ENCODE peak calls at places on chromosome 3, in eight cellular contexts. H, F, W, M, O, R, C and S are unnamed samples.

GRCh38 chr3:83934208-83935150 is 1024.3 kb upstream of the CADM2 start:
- DNase-seq in H (no peak), F (peak), W (peak), M (peak), O (peak), R (no peak), C (no peak), S (no peak)

GRCh38 chr3:129329858-129330257 is 51.2 kb downstream of the HMCES start:
- DNase-seq in H (no peak), F (no peak), W (no peak), M (no peak), O (no peak), R (no peak), C (no peak), S (no peak)

GRCh38 chr3:37729119-37729518 is 132.6 kb upstream of the CTDSPL start:
- DNase-seq in H (no peak), F (no peak), W (no peak), M (no peak), O (peak), R (no peak), C (peak), S (no peak)

GRCh38 chr3:116318370-116318769 is 126.9 kb downstream of the LSAMP start:
- DNase-seq in H (no peak), F (no peak), W (no peak), M (no peak), O (no peak), R (no peak), C (no peak), S (no peak)

GRCh38 chr3:17518189-17519059 is 224.0 kb downstream of the TBC1D5 start:
- DNase-seq in H (no peak), F (peak), W (no peak), M (peak), O (no peak), R (no peak), C (no peak), S (no peak)

GRCh38 chr3:185656321-185656840 is 70.3 kb downstream of the SENP2 start:
- DNase-seq in H (peak), F (no peak), W (peak), M (no peak), O (peak), R (no peak), C (peak), S (no peak)

GRCh38 chr3:76438971-76439370 is 600.9 kb upstream of the ROBO2 start:
- DNase-seq in H (no peak), F (no peak), W (no peak), M (no peak), O (peak), R (no peak), C (no peak), S (no peak)

GRCh38 chr3:188956839-188957489 is 214.8 kb upstream of the TPRG1 start:
- DNase-seq in H (no peak), F (peak), W (peak), M (peak), O (peak), R (no peak), C (peak), S (no peak)

GRCh38 chr3:39138804-39139415 is 14.5 kb downstream of the CSRNP1 start:
- DNase-seq in H (peak), F (no peak), W (no peak), M (no peak), O (no peak), R (no peak), C (no peak), S (no peak)

GRCh38 chr3:5010706-5011554 is 31.7 kb downstream of the BHLHE40 start:
- DNase-seq in H (no peak), F (no peak), W (no peak), M (no peak), O (peak), R (no peak), C (peak), S (no peak)

GRCh38 chr3:72288955-72289707 is 504.2 kb upstream of the PROK2 start:
- DNase-seq in H (no peak), F (peak), W (no peak), M (no peak), O (peak), R (peak), C (no peak), S (no peak)

GRCh38 chr3:53254190-53254809 is 1.5 kb downstream of the TKT start:
- DNase-seq in H (no peak), F (no peak), W (no peak), M (peak), O (no peak), R (no peak), C (peak), S (no peak)

GRCh38 chr3:119352235-119352634 is 58.1 kb downstream of the ARHGAP31 start:
- DNase-seq in H (no peak), F (no peak), W (no peak), M (no peak), O (no peak), R (peak), C (peak), S (no peak)

GRCh38 chr3:171115667-171116066 is 89.1 kb upstream of the SLC2A2 start:
- DNase-seq in H (no peak), F (no peak), W (no peak), M (no peak), O (no peak), R (no peak), C (peak), S (no peak)

GRCh38 chr3:141998674-141999290 is 122.3 kb downstream of the ATP1B3 start:
- DNase-seq in H (no peak), F (no peak), W (peak), M (peak), O (no peak), R (no peak), C (peak), S (no peak)

GRCh38 chr3:45980819-45981218 is 14.8 kb downstream of the FYCO1 start:
- DNase-seq in H (no peak), F (no peak), W (no peak), M (no peak), O (no peak), R (no peak), C (peak), S (no peak)

GRCh38 chr3:127610105-127610504 is 11.9 kb downstream of the MCM2 start:
- DNase-seq in H (no peak), F (no peak), W (no peak), M (no peak), O (no peak), R (no peak), C (peak), S (no peak)

GRCh38 chr3:115986555-115987207 is 363.4 kb downstream of the GAP43 start:
- DNase-seq in H (no peak), F (no peak), W (peak), M (peak), O (no peak), R (no peak), C (peak), S (no peak)

GRCh38 chr3:57961828-57962447 is 46.3 kb upstream of the FLNB start:
- DNase-seq in H (no peak), F (no peak), W (no peak), M (no peak), O (peak), R (no peak), C (peak), S (no peak)

GRCh38 chr3:105715372-105715771 is 153.4 kb downstream of the CBLB start:
- DNase-seq in H (no peak), F (no peak), W (no peak), M (no peak), O (peak), R (no peak), C (peak), S (no peak)

GRCh38 chr3:88041005-88041404 is 17.8 kb downstream of the CGGBP1 start:
- DNase-seq in H (no peak), F (no peak), W (no peak), M (no peak), O (no peak), R (no peak), C (no peak), S (no peak)

GRCh38 chr3:149603126-149604074 is 54.4 kb downstream of the WWTR1 start:
- DNase-seq in H (no peak), F (no peak), W (peak), M (no peak), O (peak), R (no peak), C (peak), S (no peak)

GRCh38 chr3:47780727-47781325 is 867 bp downstream of the SMARCC1 start:
- DNase-seq in H (no peak), F (peak), W (peak), M (peak), O (no peak), R (no peak), C (peak), S (no peak)

GRCh38 chr3:42456211-42456610 is 45.8 kb upstream of the LYZL4 start:
- DNase-seq in H (no peak), F (no peak), W (no peak), M (no peak), O (no peak), R (no peak), C (no peak), S (no peak)

GRCh38 chr3:125003369-125003853 is 52.4 kb downstream of the HEG1 start:
- DNase-seq in H (peak), F (no peak), W (peak), M (no peak), O (peak), R (no peak), C (peak), S (no peak)

GRCh38 chr3:11168406-11168805 is 14.1 kb downstream of the HRH1 start:
- DNase-seq in H (no peak), F (no peak), W (no peak), M (no peak), O (no peak), R (no peak), C (no peak), S (no peak)

GRCh38 chr3:194203482-194204035 is 67.6 kb downstream of the HES1 start:
- DNase-seq in H (no peak), F (no peak), W (no peak), M (no peak), O (no peak), R (peak), C (no peak), S (no peak)

GRCh38 chr3:150469931-150470740 is 62.0 kb downstream of the TSC22D2 start:
- DNase-seq in H (no peak), F (peak), W (peak), M (no peak), O (peak), R (no peak), C (peak), S (no peak)

GRCh38 chr3:17424137-17424536 is 318.3 kb downstream of the TBC1D5 start:
- DNase-seq in H (no peak), F (no peak), W (no peak), M (no peak), O (no peak), R (no peak), C (peak), S (no peak)

GRCh38 chr3:16148783-16149182 is 25.7 kb upstream of the GALNT15 start:
- DNase-seq in H (peak), F (no peak), W (peak), M (peak), O (peak), R (no peak), C (peak), S (peak)

GRCh38 chr3:146554168-146554760 is 9.9 kb upstream of the PLSCR1 start:
- DNase-seq in H (no peak), F (no peak), W (no peak), M (no peak), O (no peak), R (no peak), C (no peak), S (no peak)

GRCh38 chr3:45127130-45127822 is 18.9 kb downstream of the CDCP1 start:
- DNase-seq in H (no peak), F (no peak), W (no peak), M (no peak), O (no peak), R (no peak), C (no peak), S (no peak)

GRCh38 chr3:105518806-105519418 is 152.2 kb downstream of the ALCAM start:
- DNase-seq in H (no peak), F (peak), W (peak), M (peak), O (peak), R (peak), C (peak), S (no peak)

GRCh38 chr3:15659254-15659975 is 57.9 kb downstream of the BTD start:
- DNase-seq in H (no peak), F (no peak), W (peak), M (peak), O (no peak), R (no peak), C (peak), S (no peak)

GRCh38 chr3:152742368-152743347 is 92.3 kb upstream of the P2RY1 start:
- DNase-seq in H (no peak), F (no peak), W (no peak), M (no peak), O (no peak), R (no peak), C (peak), S (no peak)

GRCh38 chr3:70120360-70120966 is 120.9 kb downstream of the SAMMSON start:
- DNase-seq in H (peak), F (no peak), W (peak), M (no peak), O (no peak), R (peak), C (peak), S (peak)

GRCh38 chr3:189664311-189664710 is 33.1 kb downstream of the TP63 start:
- DNase-seq in H (peak), F (no peak), W (peak), M (no peak), O (peak), R (no peak), C (peak), S (no peak)

GRCh38 chr3:181756645-181757044 is 44.9 kb downstream of the SOX2 start:
- DNase-seq in H (no peak), F (no peak), W (no peak), M (no peak), O (no peak), R (no peak), C (no peak), S (no peak)

GRCh38 chr3:121072128-121072527 is 164.1 kb downstream of the STXBP5L start:
- DNase-seq in H (no peak), F (no peak), W (no peak), M (peak), O (no peak), R (no peak), C (no peak), S (no peak)